ENCODE peak calls at places on chromosomes 11 and 22, in four cellular contexts. M is WTC11, F is SK-N-SH, Q is H1. K is an unnamed sample.

GRCh38 chr11:44813401-44813800 is 86.6 kb downstream of the TSPAN18 start:
- DNase-seq in Q (no peak), F (no peak), M (no peak), K (no peak)

GRCh38 chr11:134067486-134067885 is 1.4 kb upstream of the JAM3 start:
- DNase-seq in F (no peak), Q (no peak), M (no peak), K (no peak)

GRCh38 chr11:88266919-88267318 is 70.6 kb downstream of the CTSC start:
- DNase-seq in M (no peak), Q (no peak), F (no peak), K (no peak)

GRCh38 chr11:2990617-2991476 is 1.3 kb downstream of the NAP1L4 start:
- DNase-seq in F (no peak), Q (no peak), M (no peak), K (peak)

GRCh38 chr11:83054001-83054400 is 17.7 kb downstream of the RAB30 start:
- DNase-seq in F (no peak), Q (no peak), M (no peak), K (no peak)

GRCh38 chr11:17739945-17740338 is 5.4 kb downstream of the KCNC1 start:
- DNase-seq in Q (no peak), M (no peak), F (no peak), K (no peak)

GRCh38 chr11:28962492-28962891 is 854.3 kb downstream of the METTL15 start:
- DNase-seq in Q (no peak), F (no peak), M (no peak), K (no peak)

GRCh38 chr11:121352301-121352891 is 59.8 kb downstream of the SC5D start:
- DNase-seq in Q (no peak), M (no peak), F (no peak), K (no peak)

GRCh38 chr11:82636620-82637019 is 97.0 kb downstream of the FAM181B start:
- DNase-seq in M (no peak), Q (no peak), F (no peak), K (no peak)

GRCh38 chr11:68380786-68381622 is 68.6 kb downstream of the LRP5 start:
- DNase-seq in M (no peak), Q (no peak), F (no peak), K (no peak)

GRCh38 chr11:70205766-70206165 is 2.7 kb downstream of the FADD start:
- DNase-seq in F (no peak), M (no peak), Q (no peak), K (no peak)

GRCh38 chr11:108551653-108552462 is 41.7 kb downstream of the EXPH5 start:
- DNase-seq in F (no peak), M (no peak), Q (no peak), K (peak)

GRCh38 chr11:79314906-79315689 is 125.7 kb downstream of the TENM4 start:
- DNase-seq in M (peak), Q (peak), F (no peak), K (peak)

GRCh38 chr11:58625826-58626460 is 3.5 kb downstream of the CNTF start:
- DNase-seq in M (no peak), Q (no peak), F (no peak), K (no peak)
- TF ChIP-seq TEAD4 in M (no peak), Q (no peak), F (no peak), K (no peak)

GRCh38 chr11:115503083-115503885 is 931 bp downstream of the CADM1 start:
- DNase-seq in F (peak), M (peak), Q (no peak), K (no peak)
- TF ChIP-seq TEAD4 in F (no peak), M (no peak), Q (no peak), K (no peak)

GRCh38 chr22:45008853-45009751 is 703 bp downstream of the PHF21B start:
- DNase-seq in Q (no peak), M (peak), F (peak), K (no peak)

GRCh38 chr22:45009881-45010531 is at the start of gene PHF21B:
- DNase-seq in Q (no peak), F (peak), M (peak), K (peak)

GRCh38 chr22:45007247-45007945 is 2.4 kb downstream of the PHF21B start:
- DNase-seq in Q (no peak), F (peak), M (peak), K (peak)

GRCh38 chr22:45006873-45007246 is 2.9 kb downstream of the PHF21B start:
- DNase-seq in F (peak), Q (no peak), M (peak), K (no peak)

DNA sequence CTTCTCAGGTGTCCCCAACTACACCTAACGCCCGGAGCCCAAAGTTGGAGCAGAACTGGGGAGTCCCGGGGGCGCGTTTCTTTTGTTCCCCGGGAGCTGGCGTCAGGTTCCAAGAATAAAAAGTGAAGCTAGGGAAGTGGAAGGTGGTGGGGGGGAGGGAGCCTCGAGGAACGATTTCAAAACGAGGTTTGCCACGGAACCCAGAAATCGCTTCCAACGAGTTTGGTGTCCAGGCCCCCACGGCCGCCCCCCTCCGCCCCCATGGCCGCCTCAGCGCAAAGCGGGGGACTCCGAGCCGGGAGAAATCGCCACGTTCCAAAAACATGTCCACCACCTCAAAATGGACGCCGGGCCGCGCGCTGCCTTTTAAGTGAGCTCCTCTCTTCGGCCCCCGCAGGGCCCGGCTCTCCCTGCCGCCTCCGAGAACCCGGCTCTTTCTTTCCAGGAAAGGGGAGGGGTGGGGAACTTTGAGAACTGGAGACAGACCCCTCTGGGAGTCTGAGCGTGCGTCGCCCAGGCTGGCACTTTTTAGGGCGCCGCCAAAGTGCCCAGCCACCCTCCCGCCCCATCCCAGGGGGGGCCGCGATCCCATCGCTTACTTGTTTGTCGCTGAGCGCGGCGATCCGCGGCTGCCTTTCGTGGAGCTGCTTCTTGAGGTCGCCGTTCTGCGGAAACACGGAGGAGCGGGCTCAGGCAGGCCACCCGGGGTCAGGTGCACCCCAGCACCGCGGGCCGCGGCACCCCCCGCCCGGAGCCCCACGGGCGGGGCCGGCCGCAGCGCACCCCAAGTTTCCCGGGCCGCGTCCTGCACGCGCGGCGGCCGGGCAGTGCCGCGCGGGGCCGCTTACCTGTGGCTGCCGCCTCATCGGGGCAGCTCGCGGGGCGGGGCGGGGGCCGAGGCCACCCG is 1.6 kb downstream of the PHF21B start:
- DNase-seq in Q (no peak), F (peak), M (peak), K (peak)
- TF ChIP-seq TEAD4 in Q (no peak), F (no peak), M (no peak), K (no peak)

DNA sequence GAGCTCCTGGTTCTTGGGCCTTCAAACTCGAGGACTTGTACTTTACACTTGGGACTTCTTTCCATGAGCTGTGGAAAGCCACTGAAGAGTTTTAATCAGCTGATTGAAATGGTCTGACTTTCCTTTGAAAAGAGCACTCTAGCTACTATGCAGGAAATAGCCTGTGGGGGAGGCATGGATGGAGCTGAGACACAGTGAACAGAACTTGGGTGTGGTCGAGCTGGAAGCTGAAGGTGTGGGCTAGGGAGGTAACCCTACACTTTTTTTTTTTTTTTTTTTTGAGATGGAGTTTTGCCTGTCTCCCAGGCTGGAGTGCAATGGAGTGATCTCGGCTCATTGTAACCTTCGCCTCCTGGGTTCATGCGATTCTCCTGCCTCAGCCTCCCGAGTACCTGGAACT is 17.5 kb upstream of the CAPRIN1 start:
- DNase-seq in M (no peak), F (no peak), Q (no peak), K (peak)
- TF ChIP-seq TEAD4 in M (no peak), F (no peak), Q (no peak), K (no peak)

DNA sequence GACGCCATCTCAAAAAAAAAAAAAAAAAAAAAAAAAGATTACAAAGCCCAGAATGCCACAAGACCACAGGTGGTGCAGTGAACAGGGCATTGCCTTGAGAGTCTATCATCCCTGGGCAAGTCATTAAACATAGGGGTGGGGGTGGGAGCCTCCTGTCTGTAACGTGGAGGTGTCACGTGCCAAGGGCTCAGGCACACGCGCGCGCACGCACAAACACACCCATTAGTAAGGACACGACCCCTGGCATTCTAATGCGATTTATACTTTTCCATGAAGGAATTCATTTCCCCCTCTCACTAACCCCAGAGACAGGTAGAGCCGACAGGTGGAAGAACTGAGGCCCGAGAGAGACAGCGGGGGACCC is 5.8 kb upstream of the GCAT start:
- DNase-seq in F (peak), Q (no peak), M (no peak), K (no peak)
- TF ChIP-seq TEAD4 in F (no peak), Q (no peak), M (no peak), K (no peak)

GRCh38 chr22:38710352-38710751 is 4.6 kb downstream of the GTPBP1 start:
- DNase-seq in F (no peak), Q (no peak), M (no peak), K (no peak)
- TF ChIP-seq TEAD4 in F (no peak), Q (no peak), M (no peak), K (no peak)

DNA sequence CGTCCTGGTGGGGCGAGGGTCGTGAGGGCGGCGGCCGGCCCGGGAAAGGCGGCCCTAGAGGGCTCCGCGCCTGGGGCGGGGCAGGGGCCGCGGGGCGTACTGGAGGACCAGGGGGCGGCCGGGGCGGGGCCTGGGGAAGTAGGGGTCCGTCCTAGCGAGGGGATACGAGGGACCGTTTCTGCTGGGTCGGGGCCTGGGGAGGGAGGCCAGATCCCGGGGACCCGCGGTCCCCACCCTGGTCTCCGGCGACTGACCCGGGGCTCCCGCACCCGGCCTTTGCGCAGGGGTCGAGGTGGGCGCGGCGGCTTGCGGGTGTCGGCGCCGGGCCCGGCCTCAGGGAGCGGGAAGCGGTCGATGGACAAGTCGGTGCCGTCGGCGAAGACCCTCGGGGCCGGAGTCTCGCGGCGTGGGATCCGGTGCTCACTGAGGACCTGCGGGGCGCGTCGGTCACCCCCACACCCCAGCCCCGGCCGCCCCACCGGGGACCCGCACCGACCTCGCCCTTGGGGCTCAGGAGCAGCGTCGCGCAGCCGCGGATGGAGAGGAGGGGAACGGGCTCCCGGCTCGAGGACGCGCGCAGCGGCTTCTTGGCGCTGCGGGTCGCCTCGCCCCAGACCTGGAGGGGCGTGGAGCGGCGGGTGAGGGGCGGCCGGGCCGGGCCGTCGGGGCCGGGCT is 4.9 kb downstream of the LMNTD2 start:
- DNase-seq in F (peak), M (no peak), Q (no peak), K (no peak)
- TF ChIP-seq TEAD4 in F (no peak), M (no peak), Q (no peak), K (no peak)

K was measured in K562.